ENCODE peak calls at places on chromosomes 16 and 17, in five cellular contexts. S is heart right ventricle, B is Panc1, X is testis, E is left ventricle myocardium inferior. L is an unnamed sample.
A peak's percentile ranks its signal among the peaks of the same experiment; 100 is the strongest.

GRCh38 chr17:49497147-49498036 is 2.3 kb downstream of the NGFR start:
- DNase-seq in S (peak; percentile 36), B (no peak), X (peak; percentile 64), E (peak; percentile 62), L (no peak)

GRCh38 chr17:40579471-40579870 is 14.2 kb upstream of the CCR7 start:
- DNase-seq in S (no peak), B (no peak), X (no peak), E (no peak), L (no peak)

GRCh38 chr17:47882695-47883588 is 13.1 kb upstream of the SP2 start:
- DNase-seq in S (no peak), B (no peak), X (no peak), E (no peak), L (no peak)

GRCh38 chr17:17718251-17718650 is 37.0 kb downstream of the RAI1 start:
- DNase-seq in S (no peak), B (no peak), X (no peak), E (no peak), L (no peak)

GRCh38 chr17:54948380-54948779 is 20.1 kb downstream of the COX11 start:
- DNase-seq in S (no peak), B (peak; percentile 36), X (no peak), E (no peak), L (no peak)

GRCh38 chr17:28524476-28525415 is 18.6 kb downstream of the FOXN1 start:
- DNase-seq in S (no peak), B (no peak), X (no peak), E (no peak), L (no peak)

GRCh38 chr16:3745751-3746355 is 28.5 kb upstream of the TRAP1 start:
- DNase-seq in S (no peak), B (no peak), X (no peak), E (no peak), L (no peak)

GRCh38 chr17:3762922-3763776 is 37.8 kb downstream of the ITGAE start:
- DNase-seq in S (no peak), B (no peak), X (no peak), E (no peak), L (no peak)

GRCh38 chr16:1932050-1933028 is 10.7 kb downstream of the MSRB1 start:
- DNase-seq in S (no peak), B (no peak), X (peak; percentile 43), E (no peak), L (no peak)

GRCh38 chr17:43085489-43085888 is 39.7 kb downstream of the BRCA1 start:
- DNase-seq in S (no peak), B (no peak), X (no peak), E (no peak), L (no peak)

GRCh38 chr16:9042533-9042932 is 48.9 kb upstream of the HAPSTR1 start:
- DNase-seq in S (no peak), B (no peak), X (no peak), E (no peak), L (no peak)

GRCh38 chr17:39393732-39394131 is 7.7 kb downstream of the FBXL20 start:
- DNase-seq in S (no peak), B (no peak), X (peak; percentile 2), E (no peak), L (no peak)

GRCh38 chr17:69733171-69734014 is 318.9 kb downstream of the MAP2K6 start:
- DNase-seq in S (peak; percentile 18), B (peak; percentile 39), X (no peak), E (peak; percentile 22), L (no peak)

GRCh38 chr17:31834448-31834847 is 24.6 kb downstream of the COPRS start:
- DNase-seq in S (no peak), B (no peak), X (no peak), E (no peak), L (no peak)

GRCh38 chr16:560221-560700 is at the start of gene PRR35:
- DNase-seq in S (no peak), B (no peak), X (no peak), E (no peak), L (no peak)

GRCh38 chr17:17713839-17714238 is 32.6 kb downstream of the RAI1 start:
- DNase-seq in S (peak; percentile 65), B (no peak), X (peak; percentile 87), E (peak; percentile 74), L (no peak)

GRCh38 chr17:68533887-68534700 is 21.9 kb downstream of the PRKAR1A start:
- DNase-seq in S (no peak), B (no peak), X (no peak), E (no peak), L (no peak)

GRCh38 chr16:17743578-17743977 is 272.8 kb upstream of the XYLT1 start:
- DNase-seq in S (no peak), B (no peak), X (no peak), E (no peak), L (no peak)

GRCh38 chr16:66091462-66091861 is 275.0 kb upstream of the CDH5 start:
- DNase-seq in S (no peak), B (no peak), X (no peak), E (no peak), L (no peak)

GRCh38 chr17:45794840-45795239 is 10.7 kb downstream of the CRHR1 start:
- DNase-seq in S (no peak), B (no peak), X (no peak), E (no peak), L (no peak)

GRCh38 chr16:73066927-73067670 is 19.2 kb upstream of the ZFHX3 start:
- DNase-seq in S (no peak), B (no peak), X (no peak), E (no peak), L (no peak)

GRCh38 chr16:86200722-86201121 is 301.8 kb downstream of the IRF8 start:
- DNase-seq in S (no peak), B (no peak), X (no peak), E (no peak), L (no peak)

GRCh38 chr16:86199871-86200700 is 301.1 kb downstream of the IRF8 start:
- DNase-seq in S (no peak), B (no peak), X (no peak), E (no peak), L (no peak)

GRCh38 chr16:86202267-86202666 is 303.3 kb downstream of the IRF8 start:
- DNase-seq in S (no peak), B (no peak), X (no peak), E (no peak), L (no peak)

GRCh38 chr16:86202760-86203426 is 303.9 kb downstream of the IRF8 start:
- DNase-seq in S (no peak), B (no peak), X (no peak), E (no peak), L (no peak)

DNA sequence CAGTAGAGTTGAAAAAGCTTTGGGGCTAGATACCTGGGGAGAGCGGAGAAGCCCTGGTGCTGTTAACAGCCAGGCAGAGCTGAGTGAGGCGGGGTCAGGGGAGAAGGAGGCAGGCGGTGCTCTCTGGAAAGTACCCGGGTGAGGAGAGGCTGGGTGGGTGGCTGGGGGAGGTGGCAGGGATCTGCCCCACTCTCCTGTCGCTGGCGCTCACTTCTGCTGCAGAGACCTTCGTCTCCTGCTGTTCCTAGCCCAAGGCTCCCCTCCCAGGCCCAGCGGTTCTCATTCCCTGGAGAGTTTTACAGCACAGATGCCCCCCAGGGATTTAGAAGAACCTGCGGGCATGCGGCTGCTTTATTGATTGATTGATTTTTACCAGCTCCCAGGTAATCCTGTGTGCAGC is 302.8 kb downstream of the IRF8 start:
- DNase-seq in S (no peak), B (no peak), X (no peak), E (no peak), L (no peak)
- H3K27ac ChIP-seq in S (no peak overlapping the region), B (no peak overlapping the region), X (no peak overlapping the region), E (no peak overlapping the region), L (no peak overlapping the region)

DNA sequence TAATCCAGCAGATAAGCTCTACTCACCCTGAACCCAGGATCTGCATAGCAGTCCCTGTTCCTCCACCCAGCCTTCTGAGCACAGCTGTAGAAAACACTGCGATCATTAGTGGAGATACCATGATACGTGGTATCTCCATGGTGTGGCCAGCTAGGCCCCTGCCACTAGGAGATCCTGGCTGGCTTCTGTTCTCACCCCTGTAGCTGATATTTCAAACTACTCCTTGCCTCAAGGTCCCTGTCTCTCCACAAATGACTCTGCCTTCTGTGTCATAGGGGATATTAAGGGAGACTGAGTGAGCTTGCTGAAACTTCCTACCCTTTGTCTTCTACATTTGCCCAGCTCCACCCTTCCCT is 44.3 kb downstream of the ERN1 start:
- DNase-seq in S (no peak), B (no peak), X (no peak), E (no peak), L (no peak)
- H3K4me1 ChIP-seq in S (peaks cover 35% of the 10 kb centered on the region), B (peaks cover 28% of the 10 kb centered on the region), X (peaks cover 3% of the 10 kb centered on the region), E (peaks cover 36% of the 10 kb centered on the region), L (peaks cover 3% of the 10 kb centered on the region)

DNA sequence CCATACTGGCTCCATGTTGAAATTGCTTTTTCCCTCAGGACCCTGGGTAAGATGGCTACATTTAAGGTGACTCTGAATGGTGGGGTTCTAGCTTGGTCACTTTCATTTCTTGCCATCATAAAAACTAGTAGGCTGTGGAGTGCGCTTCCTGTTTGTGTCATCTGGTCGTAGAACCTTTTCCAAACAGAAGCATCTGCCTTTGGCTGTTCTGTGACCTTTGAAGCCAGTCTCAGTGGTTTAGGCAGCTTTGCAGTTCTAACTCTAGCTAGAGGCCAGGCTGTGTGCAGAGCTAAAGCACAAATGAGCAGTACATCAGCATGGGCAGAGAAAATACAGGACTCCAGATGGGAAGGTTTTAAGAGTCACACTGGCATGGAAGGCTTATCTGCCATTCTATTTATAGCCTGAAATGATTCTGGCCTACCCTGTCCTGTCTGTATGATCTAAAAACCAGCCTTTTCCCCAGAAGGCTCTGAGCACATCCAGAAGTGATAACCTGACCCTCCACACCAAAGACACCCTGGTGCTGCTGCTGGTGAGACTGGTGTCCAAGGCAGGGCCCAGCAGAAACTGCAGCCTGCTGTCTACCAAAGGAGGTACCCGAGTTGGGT is 8.6 kb downstream of the ESRP2 start:
- DNase-seq in S (no peak), B (no peak), X (no peak), E (no peak), L (no peak)
- H3K27ac ChIP-seq in S (peak overlapping the region; percentile 16), B (no peak overlapping the region), X (no peak overlapping the region), E (peak overlapping the region; percentile 54), L (no peak overlapping the region)

GRCh38 chr16:27424772-27425498 is 23.0 kb downstream of the IL21R start:
- DNase-seq in S (no peak), B (no peak), X (peak; percentile 2), E (no peak), L (no peak)
- H3K4me1 ChIP-seq in S (no peaks in the 10 kb centered on the region), B (no peaks in the 10 kb centered on the region), X (no peaks in the 10 kb centered on the region), E (no peaks in the 10 kb centered on the region), L (no peaks in the 10 kb centered on the region)

L was measured in iPS DF 6.9.